ENCODE peak calls at places on chromosome 5, in four cellular contexts. One of them, this sample, is unnamed.

GRCh38 chr5:170536498-170536897 is 32.7 kb downstream of the KCNIP1 start:
- DNase-seq in brain microvascular endothelial cell: no peak
- DNase-seq in esophagus squamous epithelium: no peak
- DNase-seq in body of pancreas: no peak
- DNase-seq in this sample: no peak

GRCh38 chr5:145991044-145991575 is 54.7 kb downstream of the SH3RF2 start:
- DNase-seq in body of pancreas: no peak
- DNase-seq in esophagus squamous epithelium: no peak
- DNase-seq in brain microvascular endothelial cell: peak; percentile 45
- DNase-seq in this sample: no peak

GRCh38 chr5:96209829-96210228 is 223.2 kb downstream of the PCSK1 start:
- DNase-seq in brain microvascular endothelial cell: peak; percentile 87
- DNase-seq in esophagus squamous epithelium: no peak
- DNase-seq in body of pancreas: no peak
- DNase-seq in this sample: no peak

GRCh38 chr5:51194626-51195025 is 188.6 kb upstream of the ISL1 start:
- DNase-seq in esophagus squamous epithelium: no peak
- DNase-seq in body of pancreas: no peak
- DNase-seq in brain microvascular endothelial cell: no peak
- DNase-seq in this sample: no peak

GRCh38 chr5:68932830-68933434 is 160.9 kb upstream of the SLC30A5 start:
- DNase-seq in brain microvascular endothelial cell: no peak
- DNase-seq in esophagus squamous epithelium: no peak
- DNase-seq in body of pancreas: no peak
- DNase-seq in this sample: peak; percentile 25

GRCh38 chr5:145806923-145807322 is 28.2 kb downstream of the PRELID2 start:
- DNase-seq in body of pancreas: no peak
- DNase-seq in brain microvascular endothelial cell: no peak
- DNase-seq in esophagus squamous epithelium: no peak
- DNase-seq in this sample: no peak

GRCh38 chr5:137995077-137995746 is 37.7 kb downstream of the FAM13B start:
- DNase-seq in brain microvascular endothelial cell: peak; percentile 43
- DNase-seq in body of pancreas: peak; percentile 9
- DNase-seq in esophagus squamous epithelium: no peak
- DNase-seq in this sample: no peak

GRCh38 chr5:151005975-151006576 is 14.3 kb upstream of the GPX3 start:
- DNase-seq in body of pancreas: peak; percentile 76
- DNase-seq in brain microvascular endothelial cell: no peak
- DNase-seq in esophagus squamous epithelium: no peak
- DNase-seq in this sample: peak; percentile 22

GRCh38 chr5:111631328-111631727 is 119.0 kb upstream of the STARD4 start:
- DNase-seq in esophagus squamous epithelium: no peak
- DNase-seq in brain microvascular endothelial cell: no peak
- DNase-seq in body of pancreas: no peak
- DNase-seq in this sample: no peak

GRCh38 chr5:38719916-38720315 is 125.9 kb upstream of the OSMR start:
- DNase-seq in brain microvascular endothelial cell: peak; percentile 36
- DNase-seq in body of pancreas: no peak
- DNase-seq in esophagus squamous epithelium: no peak
- DNase-seq in this sample: no peak

GRCh38 chr5:145158654-145159199 is 676.4 kb downstream of the PRELID2 start:
- DNase-seq in brain microvascular endothelial cell: no peak
- DNase-seq in body of pancreas: no peak
- DNase-seq in esophagus squamous epithelium: no peak
- DNase-seq in this sample: no peak

GRCh38 chr5:159947708-159948358 is 31.6 kb downstream of the ADRA1B start:
- DNase-seq in body of pancreas: no peak
- DNase-seq in esophagus squamous epithelium: no peak
- DNase-seq in brain microvascular endothelial cell: no peak
- DNase-seq in this sample: no peak

GRCh38 chr5:86763914-86764313 is 146.2 kb downstream of the COX7C start:
- DNase-seq in esophagus squamous epithelium: no peak
- DNase-seq in brain microvascular endothelial cell: no peak
- DNase-seq in body of pancreas: no peak
- DNase-seq in this sample: no peak

GRCh38 chr5:137304227-137304874 is 194.8 kb downstream of the SPOCK1 start:
- DNase-seq in brain microvascular endothelial cell: no peak
- DNase-seq in esophagus squamous epithelium: no peak
- DNase-seq in body of pancreas: peak; percentile 96
- DNase-seq in this sample: no peak

GRCh38 chr5:145587308-145588071 is 247.7 kb downstream of the PRELID2 start:
- DNase-seq in esophagus squamous epithelium: no peak
- DNase-seq in body of pancreas: peak; percentile 3
- DNase-seq in brain microvascular endothelial cell: peak; percentile 89
- DNase-seq in this sample: no peak

GRCh38 chr5:96595300-96596090 is 66.7 kb upstream of the CAST start:
- DNase-seq in esophagus squamous epithelium: no peak
- DNase-seq in brain microvascular endothelial cell: no peak
- DNase-seq in body of pancreas: no peak
- DNase-seq in this sample: no peak

GRCh38 chr5:175520321-175520720 is 42.0 kb downstream of the SFXN1 start:
- DNase-seq in esophagus squamous epithelium: no peak
- DNase-seq in body of pancreas: no peak
- DNase-seq in brain microvascular endothelial cell: no peak
- DNase-seq in this sample: no peak

GRCh38 chr5:146428658-146429057 is 18.5 kb upstream of the TCERG1 start:
- DNase-seq in brain microvascular endothelial cell: no peak
- DNase-seq in body of pancreas: no peak
- DNase-seq in esophagus squamous epithelium: no peak
- DNase-seq in this sample: peak; percentile 28

GRCh38 chr5:177508837-177509236 is 789 bp downstream of the DOK3 start:
- DNase-seq in esophagus squamous epithelium: no peak
- DNase-seq in brain microvascular endothelial cell: no peak
- DNase-seq in body of pancreas: no peak
- DNase-seq in this sample: no peak

GRCh38 chr5:177509361-177509951 is at the start of gene DOK3:
- DNase-seq in body of pancreas: peak; percentile 53
- DNase-seq in esophagus squamous epithelium: no peak
- DNase-seq in brain microvascular endothelial cell: no peak
- DNase-seq in this sample: peak; percentile 34

GRCh38 chr5:177508217-177508611 is 1.4 kb downstream of the DOK3 start:
- DNase-seq in esophagus squamous epithelium: no peak
- DNase-seq in brain microvascular endothelial cell: no peak
- DNase-seq in body of pancreas: no peak
- DNase-seq in this sample: no peak

GRCh38 chr5:177507165-177507564 is 2.5 kb downstream of the DOK3 start:
- DNase-seq in body of pancreas: no peak
- DNase-seq in brain microvascular endothelial cell: peak; percentile 45
- DNase-seq in esophagus squamous epithelium: no peak
- DNase-seq in this sample: no peak

DNA sequence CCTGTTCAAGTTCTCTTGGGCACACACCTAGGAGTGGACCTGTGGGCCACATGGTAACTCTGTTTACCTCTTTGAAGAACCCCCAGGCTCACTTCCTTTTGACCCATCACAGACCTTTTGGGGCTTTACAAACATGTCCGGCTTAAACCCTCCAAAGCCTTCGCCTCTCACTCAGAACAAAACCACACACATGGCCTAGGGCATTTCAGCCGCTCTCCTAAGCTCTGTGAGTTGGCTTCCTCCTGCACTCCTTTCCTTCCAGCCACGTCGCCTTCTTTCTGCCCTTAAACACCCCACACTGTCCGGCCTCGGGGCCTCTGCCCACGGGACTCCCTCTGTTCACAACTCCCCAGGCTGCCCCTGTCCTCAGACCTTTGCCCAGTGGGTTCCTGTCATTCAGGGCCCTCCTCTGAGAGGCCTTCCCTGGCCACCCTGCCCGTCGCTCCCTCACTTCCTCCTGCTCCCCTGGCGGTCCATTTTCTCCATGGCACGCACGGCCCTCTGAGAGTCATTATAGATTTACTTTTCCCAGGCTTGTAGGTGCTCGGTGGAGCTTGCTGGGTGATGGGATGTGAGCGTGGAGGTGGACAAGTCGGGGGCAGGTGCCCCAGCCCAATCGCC is 1.9 kb downstream of the DOK3 start:
- DNase-seq in esophagus squamous epithelium: no peak
- DNase-seq in body of pancreas: no peak
- DNase-seq in brain microvascular endothelial cell: no peak
- DNase-seq in this sample: no peak
- TF ChIP-seq CTCF in esophagus squamous epithelium: no peak
- TF ChIP-seq CTCF in body of pancreas: no peak
- TF ChIP-seq CTCF in brain microvascular endothelial cell: no peak
- TF ChIP-seq CTCF in this sample: no peak

DNA sequence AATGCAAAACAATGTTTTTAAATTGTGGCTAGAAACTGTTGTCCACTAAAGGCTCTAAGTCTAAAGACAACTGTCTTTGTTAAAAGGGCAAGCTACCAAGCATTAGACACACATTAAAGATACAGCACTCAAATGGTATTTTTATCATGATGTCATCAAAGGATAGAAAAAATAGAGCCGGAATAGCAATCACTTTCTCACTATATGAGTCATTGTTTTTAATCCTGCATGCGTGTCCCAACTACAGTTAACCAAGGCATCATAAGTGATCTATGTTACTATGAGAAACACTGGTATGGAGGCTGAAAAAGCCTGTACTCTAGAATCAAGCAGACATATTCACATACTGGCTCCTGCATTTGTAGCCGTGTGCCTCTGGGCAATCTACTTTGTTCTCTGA is 1.9 kb upstream of the PJA2 start:
- DNase-seq in esophagus squamous epithelium: no peak
- DNase-seq in brain microvascular endothelial cell: peak; percentile 86
- DNase-seq in body of pancreas: peak; percentile 11
- DNase-seq in this sample: no peak
- TF ChIP-seq CTCF in esophagus squamous epithelium: no peak
- TF ChIP-seq CTCF in brain microvascular endothelial cell: no peak
- TF ChIP-seq CTCF in body of pancreas: no peak
- TF ChIP-seq CTCF in this sample: no peak

GRCh38 chr5:83493644-83494043 is 22.1 kb downstream of the VCAN start:
- DNase-seq in esophagus squamous epithelium: no peak
- DNase-seq in brain microvascular endothelial cell: no peak
- DNase-seq in body of pancreas: no peak
- DNase-seq in this sample: no peak
- TF ChIP-seq CTCF in esophagus squamous epithelium: no peak
- TF ChIP-seq CTCF in brain microvascular endothelial cell: no peak
- TF ChIP-seq CTCF in body of pancreas: no peak
- TF ChIP-seq CTCF in this sample: no peak

GRCh38 chr5:76604838-76605237 is 18.4 kb downstream of the F2RL2 start:
- DNase-seq in brain microvascular endothelial cell: no peak
- DNase-seq in esophagus squamous epithelium: no peak
- DNase-seq in body of pancreas: no peak
- DNase-seq in this sample: no peak

GRCh38 chr5:76595755-76596481 is 27.3 kb downstream of the F2RL2 start:
- DNase-seq in brain microvascular endothelial cell: no peak
- DNase-seq in esophagus squamous epithelium: no peak
- DNase-seq in body of pancreas: no peak
- DNase-seq in this sample: no peak

GRCh38 chr5:76602094-76602726 is 21.0 kb downstream of the F2RL2 start:
- DNase-seq in brain microvascular endothelial cell: peak; percentile 32
- DNase-seq in esophagus squamous epithelium: no peak
- DNase-seq in body of pancreas: no peak
- DNase-seq in this sample: no peak

GRCh38 chr5:76606665-76607064 is 16.5 kb downstream of the F2RL2 start:
- DNase-seq in brain microvascular endothelial cell: no peak
- DNase-seq in body of pancreas: no peak
- DNase-seq in esophagus squamous epithelium: no peak
- DNase-seq in this sample: no peak

GRCh38 chr5:76601470-76601869 is 21.7 kb downstream of the F2RL2 start:
- DNase-seq in brain microvascular endothelial cell: peak; percentile 72
- DNase-seq in esophagus squamous epithelium: no peak
- DNase-seq in body of pancreas: peak; percentile 35
- DNase-seq in this sample: peak; percentile 9
- TF ChIP-seq CTCF in brain microvascular endothelial cell: peak; percentile 72
- TF ChIP-seq CTCF in esophagus squamous epithelium: peak; percentile 76
- TF ChIP-seq CTCF in body of pancreas: peak; percentile 64
- TF ChIP-seq CTCF in this sample: peak; percentile 72

GRCh38 chr5:73153513-73153912 is 19.5 kb upstream of the TMEM174 start:
- DNase-seq in body of pancreas: no peak
- DNase-seq in esophagus squamous epithelium: no peak
- DNase-seq in brain microvascular endothelial cell: no peak
- DNase-seq in this sample: no peak

GRCh38 chr5:73150872-73151271 is 22.1 kb upstream of the TMEM174 start:
- DNase-seq in body of pancreas: no peak
- DNase-seq in brain microvascular endothelial cell: no peak
- DNase-seq in esophagus squamous epithelium: no peak
- DNase-seq in this sample: no peak

GRCh38 chr5:73154607-73155006 is 18.4 kb upstream of the TMEM174 start:
- DNase-seq in esophagus squamous epithelium: no peak
- DNase-seq in brain microvascular endothelial cell: no peak
- DNase-seq in body of pancreas: no peak
- DNase-seq in this sample: no peak

GRCh38 chr5:73151733-73152410 is 21.1 kb upstream of the TMEM174 start:
- DNase-seq in brain microvascular endothelial cell: peak; percentile 16
- DNase-seq in esophagus squamous epithelium: no peak
- DNase-seq in body of pancreas: no peak
- DNase-seq in this sample: no peak

GRCh38 chr5:73152411-73153388 is 20.3 kb upstream of the TMEM174 start:
- DNase-seq in esophagus squamous epithelium: no peak
- DNase-seq in body of pancreas: no peak
- DNase-seq in brain microvascular endothelial cell: no peak
- DNase-seq in this sample: no peak
- TF ChIP-seq CTCF in esophagus squamous epithelium: no peak
- TF ChIP-seq CTCF in body of pancreas: peak; percentile 26
- TF ChIP-seq CTCF in brain microvascular endothelial cell: peak; percentile 23
- TF ChIP-seq CTCF in this sample: no peak

DNA sequence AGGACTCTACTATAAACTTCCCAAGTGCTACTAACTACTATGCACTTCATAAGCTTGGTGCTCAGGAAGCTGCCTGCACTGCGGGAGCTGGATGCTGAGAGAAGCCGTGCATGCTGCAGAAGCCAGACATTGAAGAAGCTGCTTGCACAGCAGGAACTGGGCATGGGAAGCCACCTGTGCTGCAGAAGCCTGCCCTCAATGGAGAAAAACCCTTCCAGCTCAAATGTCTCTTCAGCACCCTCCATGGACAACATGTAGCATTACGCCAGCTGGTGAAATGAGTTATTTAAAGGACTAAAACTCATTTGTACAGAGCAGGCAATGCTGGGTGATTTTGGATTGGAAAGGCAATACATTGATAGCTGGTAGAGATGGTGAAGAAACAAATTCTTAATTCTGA is 247.2 kb downstream of the KIF4B start:
- DNase-seq in body of pancreas: peak; percentile 5
- DNase-seq in esophagus squamous epithelium: no peak
- DNase-seq in brain microvascular endothelial cell: no peak
- DNase-seq in this sample: no peak
- TF ChIP-seq CTCF in body of pancreas: no peak
- TF ChIP-seq CTCF in esophagus squamous epithelium: peak; percentile 9
- TF ChIP-seq CTCF in brain microvascular endothelial cell: no peak
- TF ChIP-seq CTCF in this sample: peak; percentile 36

GRCh38 chr5:81165493-81166119 is 67.5 kb upstream of the CKMT2 start:
- DNase-seq in body of pancreas: peak; percentile 51
- DNase-seq in brain microvascular endothelial cell: peak; percentile 47
- DNase-seq in esophagus squamous epithelium: no peak
- DNase-seq in this sample: peak; percentile 64
- TF ChIP-seq CTCF in body of pancreas: peak; percentile 34
- TF ChIP-seq CTCF in brain microvascular endothelial cell: peak; percentile 85
- TF ChIP-seq CTCF in esophagus squamous epithelium: peak; percentile 42
- TF ChIP-seq CTCF in this sample: peak; percentile 62

DNA sequence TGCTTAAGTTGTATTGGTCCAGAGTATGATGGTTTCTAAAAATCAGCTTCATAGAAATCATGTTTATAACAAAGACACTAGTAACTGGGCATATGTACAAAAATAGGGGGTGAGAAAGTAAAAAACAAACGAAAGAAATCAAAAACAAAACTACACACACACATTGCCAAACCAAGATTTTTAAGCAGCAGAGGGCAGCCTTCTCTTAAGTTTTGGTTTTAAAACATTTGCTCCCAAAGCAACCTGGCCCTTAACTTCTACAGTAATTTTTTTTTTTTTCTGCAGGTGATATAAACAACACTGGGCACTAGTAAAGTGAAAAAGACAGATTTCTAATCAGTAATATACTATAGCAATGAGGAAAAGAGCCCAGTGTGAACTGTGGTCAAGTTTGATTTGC is 13.5 kb upstream of the GAPT start:
- DNase-seq in body of pancreas: no peak
- DNase-seq in brain microvascular endothelial cell: no peak
- DNase-seq in esophagus squamous epithelium: no peak
- DNase-seq in this sample: no peak
- TF ChIP-seq CTCF in body of pancreas: peak; percentile 30
- TF ChIP-seq CTCF in brain microvascular endothelial cell: no peak
- TF ChIP-seq CTCF in esophagus squamous epithelium: no peak
- TF ChIP-seq CTCF in this sample: no peak

This sample was measured in nephron progenitor cell.